ENCODE peak calls at places on chromosomes 3 and 15, in four cellular contexts. V is colonic mucosa, Q is HepG2, H is HCT116. T is an unnamed sample.

GRCh38 chr15:90376789-90377188 is 11.3 kb upstream of the IQGAP1 start:
- DNase-seq in V (no peak), Q (no peak), H (no peak), T (no peak)

GRCh38 chr3:59535791-59536221 is 486.0 kb upstream of the CFAP20DC start:
- DNase-seq in V (no peak), Q (no peak), H (no peak), T (no peak)

GRCh38 chr3:53238051-53238850 is 17.6 kb downstream of the TKT start:
- DNase-seq in V (peak; percentile 72), Q (peak; percentile 80), H (peak; percentile 60), T (peak; percentile 86)

GRCh38 chr15:70936326-70936725 is 43.7 kb downstream of the LRRC49 start:
- DNase-seq in V (no peak), Q (no peak), H (no peak), T (no peak)

GRCh38 chr15:55196011-55196410 is 730 bp downstream of the RSL24D1 start:
- DNase-seq in V (peak; percentile 17), Q (no peak), H (no peak), T (no peak)

GRCh38 chr3:31980530-31981205 is 394 bp downstream of the OSBPL10 start:
- DNase-seq in V (peak; percentile 75), Q (peak; percentile 54), H (peak; percentile 53), T (peak; percentile 88)

GRCh38 chr3:65778966-65779365 is 259.8 kb downstream of the MAGI1 start:
- DNase-seq in V (no peak), Q (no peak), H (no peak), T (no peak)

GRCh38 chr3:105747056-105747455 is 121.8 kb downstream of the CBLB start:
- DNase-seq in V (no peak), Q (no peak), H (no peak), T (no peak)

GRCh38 chr15:75193272-75193671 is 8.4 kb upstream of the C15orf39 start:
- DNase-seq in V (no peak), Q (no peak), H (no peak), T (no peak)

GRCh38 chr3:12705981-12706380 is 42.1 kb upstream of the RAF1 start:
- DNase-seq in V (no peak), Q (no peak), H (no peak), T (no peak)

GRCh38 chr15:90701048-90701447 is 16.1 kb upstream of the BLM start:
- DNase-seq in V (no peak), Q (no peak), H (no peak), T (no peak)

GRCh38 chr15:23602124-23602523 is 36.6 kb downstream of the MKRN3 start:
- DNase-seq in V (no peak), Q (no peak), H (no peak), T (no peak)

GRCh38 chr15:39171944-39172368 is 408.9 kb upstream of the THBS1 start:
- DNase-seq in V (peak; percentile 54), Q (peak; percentile 85), H (peak; percentile 82), T (peak; percentile 79)

GRCh38 chr3:25480811-25481210 is 52.7 kb downstream of the RARB start:
- DNase-seq in V (no peak), Q (no peak), H (no peak), T (no peak)

GRCh38 chr3:16240229-16241023 is 24.3 kb downstream of the DPH3 start:
- DNase-seq in V (no peak), Q (no peak), H (no peak), T (no peak)

GRCh38 chr3:126270145-126270811 is 86.9 kb downstream of the KLF15 start:
- DNase-seq in V (peak; percentile 25), Q (no peak), H (no peak), T (peak; percentile 81)

GRCh38 chr3:138724433-138724832 is 110.3 kb downstream of the PIK3CB start:
- DNase-seq in V (no peak), Q (no peak), H (no peak), T (no peak)

GRCh38 chr15:63041402-63041977 is 1.1 kb upstream of the TPM1 start:
- DNase-seq in V (no peak), Q (no peak), H (no peak), T (no peak)

GRCh38 chr3:115165266-115165665 is 18.2 kb upstream of the ZBTB20 start:
- DNase-seq in V (no peak), Q (no peak), H (no peak), T (no peak)

GRCh38 chr3:4720316-4721075 is 227.3 kb downstream of the ITPR1 start:
- DNase-seq in V (peak; percentile 75), Q (peak; percentile 75), H (peak; percentile 60), T (peak; percentile 74)

GRCh38 chr3:32420138-32420981 is 28.7 kb downstream of the CMTM7 start:
- DNase-seq in V (peak; percentile 44), Q (peak; percentile 89), H (peak; percentile 97), T (peak; percentile 89)

GRCh38 chr15:33089878-33090757 is 104.4 kb downstream of the FMN1 start:
- DNase-seq in V (peak; percentile 66), Q (no peak), H (no peak), T (no peak)

GRCh38 chr15:38894260-38894948 is 329.8 kb upstream of the RASGRP1 start:
- DNase-seq in V (no peak), Q (no peak), H (no peak), T (no peak)

GRCh38 chr3:118548434-118548833 is 486.2 kb downstream of the IGSF11 start:
- DNase-seq in V (no peak), Q (peak; percentile 23), H (no peak), T (no peak)

GRCh38 chr15:49064884-49065283 is 18.6 kb upstream of the SECISBP2L start:
- DNase-seq in V (no peak), Q (no peak), H (no peak), T (no peak)

GRCh38 chr15:49062900-49063299 is 16.7 kb upstream of the SECISBP2L start:
- DNase-seq in V (no peak), Q (no peak), H (no peak), T (no peak)

GRCh38 chr15:49066374-49066773 is 20.1 kb upstream of the SECISBP2L start:
- DNase-seq in V (no peak), Q (no peak), H (no peak), T (no peak)

GRCh38 chr15:49063402-49064280 is 17.4 kb upstream of the SECISBP2L start:
- DNase-seq in V (no peak), Q (no peak), H (no peak), T (no peak)

DNA sequence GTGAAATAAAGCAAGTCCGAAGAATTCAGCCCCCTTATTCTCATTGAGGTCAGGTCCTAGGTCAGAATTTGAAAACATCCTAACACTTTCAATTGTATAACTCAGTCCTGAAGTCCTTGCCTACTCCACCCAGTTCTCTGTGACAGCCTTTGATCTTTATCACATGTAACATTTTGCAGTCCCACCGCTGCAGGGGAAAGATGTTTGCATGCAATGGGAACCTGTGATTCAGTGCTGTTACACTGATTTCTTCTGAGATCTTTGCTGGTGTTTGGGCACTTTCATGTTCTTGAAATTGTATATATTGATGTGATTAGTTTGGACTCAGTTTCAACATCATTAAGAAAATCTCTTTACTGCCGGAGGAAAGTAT is 18.0 kb upstream of the SECISBP2L start:
- DNase-seq in V (no peak), Q (peak; percentile 19), H (no peak), T (no peak)
- H3K9ac ChIP-seq in V (no peak overlapping the region), Q (no peak overlapping the region), H (no peak overlapping the region), T (no peak overlapping the region)

GRCh38 chr3:72341943-72342342 is 506.3 kb downstream of the SHQ1 start:
- DNase-seq in V (no peak), Q (no peak), H (no peak), T (no peak)
- H3K4me1 ChIP-seq in V (peaks cover 3% of the 10 kb centered on the region), Q (peaks cover 7% of the 10 kb centered on the region), H (peaks cover 39% of the 10 kb centered on the region), T (peaks cover 5% of the 10 kb centered on the region)

DNA sequence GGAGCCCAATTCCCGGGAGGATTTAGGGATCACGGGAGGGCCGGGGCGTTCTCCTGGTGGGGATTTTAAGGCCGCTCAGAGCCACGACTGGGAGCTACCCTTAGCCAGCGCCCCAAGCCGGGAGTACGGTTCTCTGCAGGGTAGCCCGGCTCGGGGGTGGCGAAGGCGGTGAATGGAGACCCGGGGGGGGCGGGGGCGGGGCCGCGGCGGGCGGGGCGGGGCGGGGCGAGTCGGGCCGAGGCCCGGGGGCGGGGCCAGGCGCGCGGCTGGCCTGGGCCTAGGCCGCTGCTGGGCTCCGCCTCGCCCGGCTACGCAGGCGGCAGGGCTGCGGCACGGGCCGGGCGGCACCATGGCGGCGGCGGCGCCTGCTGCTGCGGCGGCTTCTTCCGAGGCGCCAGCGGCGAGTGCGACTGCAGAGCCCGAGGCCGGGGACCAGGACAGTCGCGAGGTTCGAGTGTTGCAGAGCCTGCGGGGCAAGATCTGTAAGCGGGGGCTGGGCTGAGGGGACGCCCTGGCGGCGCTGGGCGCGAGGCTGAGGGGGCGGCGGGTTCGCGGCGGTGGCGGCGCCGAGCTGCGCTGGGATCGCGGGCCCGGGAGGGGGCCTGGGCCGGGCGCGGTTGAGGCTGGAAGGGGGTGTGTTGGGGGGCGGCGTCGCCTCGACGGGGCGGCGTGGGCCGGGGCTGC is at the start of gene RASA2:
- DNase-seq in V (peak; percentile 72), Q (peak; percentile 26), H (peak; percentile 66), T (peak; percentile 93)
- H3K9ac ChIP-seq in V (peak within 1 kb of the TSS; percentile 93), Q (peak within 1 kb of the TSS; percentile 83), H (peak within 1 kb of the TSS; percentile 90), T (peak within 1 kb of the TSS; percentile 14)

DNA sequence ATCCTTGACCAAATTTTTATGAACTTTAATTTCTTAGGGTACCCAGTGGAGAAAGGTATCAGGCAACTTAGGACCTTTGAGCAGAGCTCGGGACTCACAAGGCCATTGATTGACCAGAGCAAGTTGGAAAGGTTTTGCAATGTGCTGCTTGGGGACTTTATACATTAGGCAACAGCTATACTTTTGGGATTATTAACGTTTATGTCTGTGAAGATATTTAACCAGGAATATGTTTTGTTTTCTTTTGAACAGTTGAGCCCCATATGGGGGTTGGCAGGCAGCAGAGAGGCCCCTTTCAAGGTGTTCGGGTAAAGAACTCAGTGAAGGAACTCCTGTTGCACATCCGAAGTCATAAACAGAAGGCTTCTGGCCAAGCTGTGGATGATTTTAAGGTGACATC is 2.5 kb downstream of the NFKBIZ start:
- DNase-seq in V (no peak), Q (no peak), H (no peak), T (no peak)
- H3K4me1 ChIP-seq in V (peaks cover 17% of the 10 kb centered on the region), Q (peaks cover 73% of the 10 kb centered on the region), H (peaks cover 23% of the 10 kb centered on the region), T (peaks cover 11% of the 10 kb centered on the region)

GRCh38 chr15:73628976-73629854 is 4.0 kb downstream of the NPTN start:
- DNase-seq in V (no peak), Q (peak; percentile 74), H (no peak), T (no peak)

GRCh38 chr15:73630030-73630429 is 3.2 kb downstream of the NPTN start:
- DNase-seq in V (no peak), Q (peak; percentile 43), H (no peak), T (no peak)

GRCh38 chr15:73631915-73632669 is 1.1 kb downstream of the NPTN start:
- DNase-seq in V (peak; percentile 71), Q (no peak), H (no peak), T (no peak)

GRCh38 chr15:73632670-73633058 is 525 bp downstream of the NPTN start:
- DNase-seq in V (no peak), Q (no peak), H (no peak), T (no peak)

GRCh38 chr15:73630796-73631471 is 2.3 kb downstream of the NPTN start:
- DNase-seq in V (no peak), Q (no peak), H (no peak), T (no peak)
- H3K9ac ChIP-seq in V (peak overlapping the region; percentile 29), Q (peak overlapping the region; percentile 80), H (no peak overlapping the region), T (peak overlapping the region; percentile 28)

DNA sequence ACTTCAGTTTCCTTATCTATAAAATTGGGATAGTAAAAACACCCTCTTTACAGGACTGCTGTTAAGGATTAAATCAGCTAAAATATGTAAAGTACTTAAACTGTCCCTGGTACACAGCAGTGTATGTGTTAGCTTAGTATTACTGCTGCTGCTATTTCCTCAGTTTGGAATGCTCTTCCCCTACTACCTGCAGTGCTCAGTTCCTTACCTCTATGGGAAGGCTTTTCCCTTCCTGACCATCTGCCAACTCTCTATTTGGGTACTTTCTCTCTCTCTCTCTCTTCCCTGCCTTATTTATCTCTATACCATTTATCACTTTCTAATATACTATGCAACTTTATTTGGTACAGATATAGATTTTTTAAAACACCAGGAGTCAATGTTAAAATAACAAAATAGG is 26.5 kb downstream of the KPNA4 start:
- DNase-seq in V (no peak), Q (no peak), H (no peak), T (no peak)
- H3K4me1 ChIP-seq in V (no peaks in the 10 kb centered on the region), Q (no peaks in the 10 kb centered on the region), H (peaks cover 12% of the 10 kb centered on the region), T (no peaks in the 10 kb centered on the region)

GRCh38 chr15:67120839-67121540 is 55.6 kb downstream of the SMAD3 start:
- DNase-seq in V (peak; percentile 84), Q (no peak), H (no peak), T (peak; percentile 98)
- H3K9ac ChIP-seq in V (peak overlapping the region; percentile 44), Q (no peak overlapping the region), H (peak overlapping the region; percentile 70), T (no peak overlapping the region)

T was measured in kidney.